ENCODE peak calls at places on chromosomes 2 and 18, in five cellular contexts. One of them, this sample, is unnamed.
A peak's percentile ranks its signal among the peaks of the same experiment; 100 is the strongest.

GRCh38 chr2:19457809-19458208 is 99.4 kb upstream of the OSR1 start:
- DNase-seq in skeletal muscle cell: no peak
- DNase-seq in foreskin fibroblast: no peak
- DNase-seq in uterus: no peak
- DNase-seq in effector memory CD4-positive, alpha-beta T cell: no peak
- DNase-seq in this sample: no peak

GRCh38 chr18:77170850-77171410 is 38.3 kb upstream of the MBP start:
- DNase-seq in skeletal muscle cell: no peak
- DNase-seq in foreskin fibroblast: no peak
- DNase-seq in uterus: no peak
- DNase-seq in effector memory CD4-positive, alpha-beta T cell: no peak
- DNase-seq in this sample: no peak

GRCh38 chr2:146734042-146734715 is 1110.7 kb upstream of the ACVR2A start:
- DNase-seq in skeletal muscle cell: peak; percentile 26
- DNase-seq in foreskin fibroblast: peak; percentile 51
- DNase-seq in uterus: no peak
- DNase-seq in effector memory CD4-positive, alpha-beta T cell: no peak
- DNase-seq in this sample: peak; percentile 31

GRCh38 chr2:18824317-18824716 is 234.9 kb upstream of the NT5C1B start:
- DNase-seq in skeletal muscle cell: no peak
- DNase-seq in foreskin fibroblast: no peak
- DNase-seq in uterus: no peak
- DNase-seq in effector memory CD4-positive, alpha-beta T cell: no peak
- DNase-seq in this sample: no peak

GRCh38 chr2:62586981-62587380 is 81.0 kb upstream of the TMEM17 start:
- DNase-seq in skeletal muscle cell: peak; percentile 20
- DNase-seq in foreskin fibroblast: peak; percentile 39
- DNase-seq in uterus: no peak
- DNase-seq in effector memory CD4-positive, alpha-beta T cell: no peak
- DNase-seq in this sample: peak; percentile 51

GRCh38 chr2:24721470-24721869 is 71.7 kb downstream of the PTRHD1 start:
- DNase-seq in skeletal muscle cell: peak; percentile 85
- DNase-seq in foreskin fibroblast: peak; percentile 84
- DNase-seq in uterus: peak; percentile 52
- DNase-seq in effector memory CD4-positive, alpha-beta T cell: no peak
- DNase-seq in this sample: no peak

GRCh38 chr2:2950403-2950952 is 427.1 kb downstream of the EIPR1 start:
- DNase-seq in skeletal muscle cell: no peak
- DNase-seq in foreskin fibroblast: no peak
- DNase-seq in uterus: no peak
- DNase-seq in effector memory CD4-positive, alpha-beta T cell: no peak
- DNase-seq in this sample: no peak

GRCh38 chr2:209496586-209496982 is 72.7 kb downstream of the MAP2 start:
- DNase-seq in skeletal muscle cell: peak; percentile 36
- DNase-seq in foreskin fibroblast: peak; percentile 35
- DNase-seq in uterus: no peak
- DNase-seq in effector memory CD4-positive, alpha-beta T cell: no peak
- DNase-seq in this sample: no peak

GRCh38 chr18:32754508-32755263 is 18.1 kb downstream of the KLHL14 start:
- DNase-seq in skeletal muscle cell: no peak
- DNase-seq in foreskin fibroblast: no peak
- DNase-seq in uterus: no peak
- DNase-seq in effector memory CD4-positive, alpha-beta T cell: no peak
- DNase-seq in this sample: no peak

GRCh38 chr18:77118256-77119090 is 14.1 kb downstream of the MBP start:
- DNase-seq in skeletal muscle cell: no peak
- DNase-seq in foreskin fibroblast: no peak
- DNase-seq in uterus: peak; percentile 14
- DNase-seq in effector memory CD4-positive, alpha-beta T cell: no peak
- DNase-seq in this sample: no peak

GRCh38 chr2:99933894-99934650 is 208.3 kb downstream of the AFF3 start:
- DNase-seq in skeletal muscle cell: no peak
- DNase-seq in foreskin fibroblast: no peak
- DNase-seq in uterus: no peak
- DNase-seq in effector memory CD4-positive, alpha-beta T cell: no peak
- DNase-seq in this sample: no peak

GRCh38 chr2:41998789-41999470 is 48.9 kb upstream of the PKDCC start:
- DNase-seq in skeletal muscle cell: no peak
- DNase-seq in foreskin fibroblast: no peak
- DNase-seq in uterus: peak; percentile 54
- DNase-seq in effector memory CD4-positive, alpha-beta T cell: no peak
- DNase-seq in this sample: no peak

GRCh38 chr2:105581568-105581944 is 163.2 kb upstream of the NCK2 start:
- DNase-seq in skeletal muscle cell: no peak
- DNase-seq in foreskin fibroblast: no peak
- DNase-seq in uterus: no peak
- DNase-seq in effector memory CD4-positive, alpha-beta T cell: no peak
- DNase-seq in this sample: no peak

GRCh38 chr2:649461-650342 is 27.5 kb downstream of the TMEM18 start:
- DNase-seq in skeletal muscle cell: no peak
- DNase-seq in foreskin fibroblast: no peak
- DNase-seq in uterus: no peak
- DNase-seq in effector memory CD4-positive, alpha-beta T cell: no peak
- DNase-seq in this sample: no peak

GRCh38 chr2:648476-649424 is 28.5 kb downstream of the TMEM18 start:
- DNase-seq in skeletal muscle cell: no peak
- DNase-seq in foreskin fibroblast: no peak
- DNase-seq in uterus: no peak
- DNase-seq in effector memory CD4-positive, alpha-beta T cell: no peak
- DNase-seq in this sample: no peak

GRCh38 chr2:651961-652373 is 25.2 kb downstream of the TMEM18 start:
- DNase-seq in skeletal muscle cell: no peak
- DNase-seq in foreskin fibroblast: no peak
- DNase-seq in uterus: no peak
- DNase-seq in effector memory CD4-positive, alpha-beta T cell: no peak
- DNase-seq in this sample: no peak

GRCh38 chr2:652881-653480 is 24.2 kb downstream of the TMEM18 start:
- DNase-seq in skeletal muscle cell: no peak
- DNase-seq in foreskin fibroblast: no peak
- DNase-seq in uterus: no peak
- DNase-seq in effector memory CD4-positive, alpha-beta T cell: no peak
- DNase-seq in this sample: peak; percentile 71

GRCh38 chr2:650343-651310 is 26.6 kb downstream of the TMEM18 start:
- DNase-seq in skeletal muscle cell: no peak
- DNase-seq in foreskin fibroblast: no peak
- DNase-seq in uterus: no peak
- DNase-seq in effector memory CD4-positive, alpha-beta T cell: no peak
- DNase-seq in this sample: no peak
- H3K4me3 ChIP-seq in skeletal muscle cell: no peak overlapping the region
- H3K4me3 ChIP-seq in foreskin fibroblast: no peak overlapping the region
- H3K4me3 ChIP-seq in uterus: no peak overlapping the region
- H3K4me3 ChIP-seq in effector memory CD4-positive, alpha-beta T cell: no peak overlapping the region
- H3K4me3 ChIP-seq in this sample: no peak overlapping the region

GRCh38 chr2:27796991-27797752 is 25.7 kb downstream of the MRPL33 start:
- DNase-seq in skeletal muscle cell: no peak
- DNase-seq in foreskin fibroblast: no peak
- DNase-seq in uterus: no peak
- DNase-seq in effector memory CD4-positive, alpha-beta T cell: no peak
- DNase-seq in this sample: no peak

GRCh38 chr2:27798476-27798875 is 27.0 kb downstream of the MRPL33 start:
- DNase-seq in skeletal muscle cell: no peak
- DNase-seq in foreskin fibroblast: no peak
- DNase-seq in uterus: no peak
- DNase-seq in effector memory CD4-positive, alpha-beta T cell: no peak
- DNase-seq in this sample: no peak

GRCh38 chr2:27798948-27799645 is 27.6 kb downstream of the MRPL33 start:
- DNase-seq in skeletal muscle cell: peak; percentile 100
- DNase-seq in foreskin fibroblast: peak; percentile 100
- DNase-seq in uterus: peak; percentile 86
- DNase-seq in effector memory CD4-positive, alpha-beta T cell: no peak
- DNase-seq in this sample: no peak

GRCh38 chr2:27800856-27801255 is 29.3 kb downstream of the MRPL33 start:
- DNase-seq in skeletal muscle cell: no peak
- DNase-seq in foreskin fibroblast: no peak
- DNase-seq in uterus: no peak
- DNase-seq in effector memory CD4-positive, alpha-beta T cell: no peak
- DNase-seq in this sample: no peak

DNA sequence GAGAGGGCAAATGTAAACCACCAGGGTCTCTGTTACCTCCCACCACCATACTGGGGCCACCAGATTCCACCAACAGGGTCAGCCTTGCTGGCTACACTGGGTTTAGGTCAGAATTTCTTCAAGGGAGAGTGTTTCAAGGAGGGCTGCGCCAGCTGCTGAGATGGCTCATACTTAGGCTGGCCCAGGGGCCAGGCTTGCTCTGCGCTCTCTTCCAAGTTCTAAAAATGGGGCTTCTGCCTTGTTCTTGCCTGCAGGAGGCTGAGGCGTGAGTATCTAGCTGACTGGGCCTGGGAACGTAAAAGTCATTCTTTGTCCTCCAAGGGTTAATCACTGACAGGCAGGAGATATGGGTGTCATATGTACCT is 28.1 kb downstream of the MRPL33 start:
- DNase-seq in skeletal muscle cell: no peak
- DNase-seq in foreskin fibroblast: no peak
- DNase-seq in uterus: no peak
- DNase-seq in effector memory CD4-positive, alpha-beta T cell: no peak
- DNase-seq in this sample: no peak
- H3K4me3 ChIP-seq in skeletal muscle cell: no peak overlapping the region
- H3K4me3 ChIP-seq in foreskin fibroblast: no peak overlapping the region
- H3K4me3 ChIP-seq in uterus: no peak overlapping the region
- H3K4me3 ChIP-seq in effector memory CD4-positive, alpha-beta T cell: no peak overlapping the region
- H3K4me3 ChIP-seq in this sample: no peak overlapping the region

GRCh38 chr18:72868666-72869661 is 1.2 kb upstream of the NETO1 start:
- DNase-seq in skeletal muscle cell: no peak
- DNase-seq in foreskin fibroblast: no peak
- DNase-seq in uterus: no peak
- DNase-seq in effector memory CD4-positive, alpha-beta T cell: no peak
- DNase-seq in this sample: no peak
- H3K4me3 ChIP-seq in skeletal muscle cell: peak overlapping the region; percentile 47
- H3K4me3 ChIP-seq in foreskin fibroblast: peak overlapping the region; percentile 46
- H3K4me3 ChIP-seq in uterus: no peak overlapping the region
- H3K4me3 ChIP-seq in effector memory CD4-positive, alpha-beta T cell: no peak overlapping the region
- H3K4me3 ChIP-seq in this sample: peak overlapping the region; percentile 51

GRCh38 chr2:40450066-40450841 is 1.6 kb downstream of the SLC8A1 start:
- DNase-seq in skeletal muscle cell: no peak
- DNase-seq in foreskin fibroblast: no peak
- DNase-seq in uterus: no peak
- DNase-seq in effector memory CD4-positive, alpha-beta T cell: no peak
- DNase-seq in this sample: no peak
- H3K4me3 ChIP-seq in skeletal muscle cell: peak overlapping the region; percentile 75
- H3K4me3 ChIP-seq in foreskin fibroblast: peak overlapping the region; percentile 89
- H3K4me3 ChIP-seq in uterus: peak overlapping the region; percentile 58
- H3K4me3 ChIP-seq in effector memory CD4-positive, alpha-beta T cell: no peak overlapping the region
- H3K4me3 ChIP-seq in this sample: no peak overlapping the region

DNA sequence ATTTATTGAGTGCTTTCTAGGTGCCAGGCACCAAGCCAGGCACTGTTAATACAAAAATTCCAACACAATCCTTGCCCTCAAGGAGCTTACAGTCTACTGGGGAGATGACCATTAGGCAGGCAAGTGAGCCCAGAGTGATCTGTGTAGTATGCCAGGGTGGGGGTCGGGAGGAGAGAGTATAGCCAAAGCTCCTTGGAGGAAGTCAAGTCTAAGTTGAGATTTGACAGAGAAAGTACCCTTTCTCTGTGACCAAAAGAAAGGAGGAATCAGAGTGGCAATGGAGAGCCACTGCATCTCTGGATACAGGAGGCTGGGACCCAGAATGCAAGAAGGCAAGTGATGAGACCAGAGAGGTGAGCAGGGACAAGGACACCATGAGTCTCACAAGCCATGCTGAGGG is 7.5 kb downstream of the ANKRD53 start:
- DNase-seq in skeletal muscle cell: no peak
- DNase-seq in foreskin fibroblast: no peak
- DNase-seq in uterus: peak; percentile 3
- DNase-seq in effector memory CD4-positive, alpha-beta T cell: no peak
- DNase-seq in this sample: no peak
- H3K4me3 ChIP-seq in skeletal muscle cell: no peak overlapping the region
- H3K4me3 ChIP-seq in foreskin fibroblast: no peak overlapping the region
- H3K4me3 ChIP-seq in uterus: no peak overlapping the region
- H3K4me3 ChIP-seq in effector memory CD4-positive, alpha-beta T cell: no peak overlapping the region
- H3K4me3 ChIP-seq in this sample: no peak overlapping the region

GRCh38 chr2:16628316-16628715 is 37.3 kb downstream of the CYRIA start:
- DNase-seq in skeletal muscle cell: no peak
- DNase-seq in foreskin fibroblast: no peak
- DNase-seq in uterus: no peak
- DNase-seq in effector memory CD4-positive, alpha-beta T cell: no peak
- DNase-seq in this sample: peak; percentile 88
- H3K4me3 ChIP-seq in skeletal muscle cell: no peak overlapping the region
- H3K4me3 ChIP-seq in foreskin fibroblast: no peak overlapping the region
- H3K4me3 ChIP-seq in uterus: no peak overlapping the region
- H3K4me3 ChIP-seq in effector memory CD4-positive, alpha-beta T cell: no peak overlapping the region
- H3K4me3 ChIP-seq in this sample: no peak overlapping the region

GRCh38 chr2:180058993-180059392 is 51.9 kb upstream of the CWC22 start:
- DNase-seq in skeletal muscle cell: no peak
- DNase-seq in foreskin fibroblast: no peak
- DNase-seq in uterus: no peak
- DNase-seq in effector memory CD4-positive, alpha-beta T cell: no peak
- DNase-seq in this sample: no peak

GRCh38 chr2:180061085-180061484 is 54.0 kb upstream of the CWC22 start:
- DNase-seq in skeletal muscle cell: no peak
- DNase-seq in foreskin fibroblast: no peak
- DNase-seq in uterus: no peak
- DNase-seq in effector memory CD4-positive, alpha-beta T cell: no peak
- DNase-seq in this sample: no peak

GRCh38 chr2:180062178-180062577 is 55.1 kb upstream of the CWC22 start:
- DNase-seq in skeletal muscle cell: no peak
- DNase-seq in foreskin fibroblast: no peak
- DNase-seq in uterus: no peak
- DNase-seq in effector memory CD4-positive, alpha-beta T cell: no peak
- DNase-seq in this sample: no peak

GRCh38 chr2:180056367-180057118 is 49.4 kb upstream of the CWC22 start:
- DNase-seq in skeletal muscle cell: no peak
- DNase-seq in foreskin fibroblast: no peak
- DNase-seq in uterus: no peak
- DNase-seq in effector memory CD4-positive, alpha-beta T cell: no peak
- DNase-seq in this sample: no peak

GRCh38 chr2:180057706-180058412 is 50.8 kb upstream of the CWC22 start:
- DNase-seq in skeletal muscle cell: no peak
- DNase-seq in foreskin fibroblast: no peak
- DNase-seq in uterus: no peak
- DNase-seq in effector memory CD4-positive, alpha-beta T cell: no peak
- DNase-seq in this sample: no peak
- H3K4me3 ChIP-seq in skeletal muscle cell: no peak overlapping the region
- H3K4me3 ChIP-seq in foreskin fibroblast: no peak overlapping the region
- H3K4me3 ChIP-seq in uterus: no peak overlapping the region
- H3K4me3 ChIP-seq in effector memory CD4-positive, alpha-beta T cell: no peak overlapping the region
- H3K4me3 ChIP-seq in this sample: no peak overlapping the region

This sample was measured in Jurkat, Clone E6-1.